ENCODE peak calls at places on chromosomes 13 and 19, in eight cellular contexts. Q is fibroblast of the aortic adventitia, X is iPS DF 19.7, D is neural progenitor cell, H is BE2C, Z is T-helper 2 cell, V is B cell, B is M059J. S is an unnamed sample.

GRCh38 chr19:7257148-7258041 is 36.8 kb downstream of the INSR start:
- DNase-seq in X (no peak), Z (no peak), D (no peak), B (peak), H (peak), V (no peak), Q (peak), S (peak)

GRCh38 chr13:67574320-67575233 is 344.4 kb upstream of the PCDH9 start:
- DNase-seq in X (no peak), B (peak), H (no peak), V (no peak), Q (no peak), D (no peak), Z (no peak), S (peak)

GRCh38 chr19:11843741-11844140 is 4.8 kb upstream of the ZNF439 start:
- DNase-seq in Q (no peak), H (no peak), V (no peak), Z (no peak), X (no peak), D (no peak), B (no peak), S (no peak)

GRCh38 chr13:76939215-76939614 is 9.1 kb upstream of the ACOD1 start:
- DNase-seq in H (no peak), B (no peak), Z (no peak), V (no peak), Q (peak), X (no peak), D (no peak), S (no peak)

GRCh38 chr19:29645911-29646310 is 19.4 kb upstream of the PLEKHF1 start:
- DNase-seq in V (no peak), X (no peak), H (no peak), Q (peak), Z (no peak), D (no peak), B (peak), S (no peak)

GRCh38 chr13:50188696-50189095 is 173.5 kb downstream of the KCNRG start:
- DNase-seq in Z (no peak), H (no peak), V (no peak), X (no peak), D (no peak), B (no peak), Q (no peak), S (no peak)

GRCh38 chr19:5147971-5148793 is 179.3 kb downstream of the KDM4B start:
- DNase-seq in V (no peak), Z (no peak), X (no peak), Q (peak), H (no peak), D (no peak), B (no peak), S (no peak)

GRCh38 chr19:1284979-1285736 is 515 bp upstream of the EFNA2 start:
- DNase-seq in B (no peak), X (no peak), H (no peak), Z (no peak), Q (no peak), V (no peak), D (peak), S (no peak)

GRCh38 chr19:41705393-41706174 is 2.8 kb upstream of the CEACAM5 start:
- DNase-seq in H (no peak), B (peak), Z (no peak), Q (no peak), V (no peak), X (no peak), D (peak), S (peak)

GRCh38 chr13:111111376-111111937 is 3.7 kb upstream of the ARHGEF7 start:
- DNase-seq in H (no peak), B (no peak), X (no peak), V (no peak), Z (no peak), Q (no peak), D (no peak), S (no peak)

GRCh38 chr13:59345316-59345715 is 818.4 kb downstream of the DIAPH3 start:
- DNase-seq in Q (no peak), V (no peak), H (peak), Z (no peak), X (no peak), D (no peak), B (no peak), S (peak)

GRCh38 chr13:67619987-67620386 is 389.9 kb upstream of the PCDH9 start:
- DNase-seq in V (no peak), D (no peak), X (no peak), Q (no peak), H (no peak), B (no peak), Z (no peak), S (peak)

GRCh38 chr13:25881946-25882574 is 169.8 kb downstream of the SHISA2 start:
- DNase-seq in Q (no peak), H (peak), X (no peak), B (peak), D (peak), V (no peak), Z (no peak), S (peak)

GRCh38 chr19:49017666-49018351 is 918 bp upstream of the LHB start:
- DNase-seq in H (peak), X (no peak), D (peak), B (peak), Z (peak), Q (peak), V (peak), S (peak)

GRCh38 chr19:11205939-11206570 is 8.7 kb upstream of the KANK2 start:
- DNase-seq in X (no peak), Z (no peak), B (no peak), V (peak), D (no peak), H (no peak), Q (no peak), S (no peak)

GRCh38 chr19:47801270-47801669 is 3.1 kb downstream of the TPRX1 start:
- DNase-seq in D (no peak), Z (no peak), Q (no peak), B (no peak), H (no peak), X (no peak), V (no peak), S (no peak)